ENCODE peak calls at places on chromosomes 5 and 9, in ten cellular contexts. W is AG08396; R is LNCaP clone FGC; Z is left ventricle myocardium superior; E is adrenal gland; C is globus pallidus; U is hepatocyte; K is activated effector memory CD4-positive, alpha-beta T cell treated with anti-CD3 and anti-CD28 coated beads, Interleukin-2, amount 50 U/mL, for 16 hours; Y is natural killer cell; L is lower lobe of right lung. A is an unnamed sample.

GRCh38 chr5:64925123-64925522 is 156.4 kb downstream of the CWC27 start:
- DNase-seq in W (no peak), R (no peak), Z (no peak), E (no peak), C (no peak), U (no peak), K (no peak), Y (no peak), L (no peak), A (no peak)

GRCh38 chr5:4042311-4042710 is 446.7 kb downstream of the IRX1 start:
- DNase-seq in W (no peak), R (peak), Z (no peak), E (no peak), C (no peak), U (no peak), K (no peak), Y (peak), L (no peak), A (no peak)

GRCh38 chr5:34886718-34887117 is 28.6 kb downstream of the RAD1 start:
- DNase-seq in W (no peak), R (no peak), Z (no peak), E (no peak), C (no peak), U (no peak), K (no peak), Y (no peak), L (no peak), A (no peak)

GRCh38 chr9:81596671-81597426 is 92.5 kb downstream of the TLE1 start:
- DNase-seq in W (no peak), R (no peak), Z (no peak), E (no peak), C (no peak), U (no peak), K (no peak), Y (peak), L (no peak), A (no peak)

GRCh38 chr9:123335227-123335985 is 20.6 kb upstream of the CRB2 start:
- DNase-seq in W (peak), R (no peak), Z (no peak), E (no peak), C (no peak), U (peak), K (no peak), Y (no peak), L (no peak), A (no peak)

GRCh38 chr5:179624841-179625271 is 1.4 kb upstream of the HNRNPH1 start:
- DNase-seq in W (no peak), R (no peak), Z (no peak), E (peak), C (no peak), U (no peak), K (peak), Y (no peak), L (no peak), A (no peak)

GRCh38 chr9:28539432-28539831 is 966.2 kb upstream of the C9orf72 start:
- DNase-seq in W (no peak), R (no peak), Z (no peak), E (no peak), C (no peak), U (no peak), K (no peak), Y (no peak), L (no peak), A (no peak)

GRCh38 chr5:80967500-80968181 is 7.5 kb downstream of the RASGRF2 start:
- DNase-seq in W (peak), R (peak), Z (no peak), E (peak), C (no peak), U (peak), K (no peak), Y (no peak), L (no peak), A (no peak)

GRCh38 chr9:89744255-89744648 is 139.4 kb downstream of the GADD45G start:
- DNase-seq in W (no peak), R (no peak), Z (no peak), E (no peak), C (no peak), U (no peak), K (no peak), Y (no peak), L (no peak), A (no peak)

GRCh38 chr5:41128291-41128690 is 57.1 kb upstream of the MROH2B start:
- DNase-seq in W (no peak), R (no peak), Z (no peak), E (no peak), C (no peak), U (no peak), K (no peak), Y (no peak), L (no peak), A (no peak)

GRCh38 chr5:9188131-9188530 is 357.7 kb downstream of the SEMA5A start:
- DNase-seq in W (peak), R (no peak), Z (no peak), E (peak), C (no peak), U (no peak), K (no peak), Y (no peak), L (no peak), A (no peak)

GRCh38 chr5:54702470-54702869 is 184.9 kb downstream of the SNX18 start:
- DNase-seq in W (no peak), R (no peak), Z (no peak), E (no peak), C (no peak), U (no peak), K (no peak), Y (no peak), L (no peak), A (no peak)

A was measured in chondrocyte.